ENCODE peak calls at places on chromosomes 12 and 14, in eight cellular contexts. P, S, N, H, X, K, T and O are unnamed samples.

GRCh38 chr12:87323369-87323768 is 705.8 kb downstream of the C12orf50 start:
- DNase-seq in T (no peak), N (no peak), H (no peak), S (no peak), K (no peak), X (no peak), P (no peak), O (no peak)

GRCh38 chr14:72741836-72742681 is 151.8 kb downstream of the DPF3 start:
- DNase-seq in X (no peak), T (peak; percentile 21), K (peak; percentile 39), N (no peak), H (no peak), P (no peak), S (no peak), O (no peak)

GRCh38 chr12:31215521-31216232 is 110.3 kb downstream of the SINHCAF start:
- DNase-seq in H (no peak), P (no peak), N (peak; percentile 27), X (no peak), T (no peak), K (no peak), S (no peak), O (no peak)

GRCh38 chr12:13044859-13045384 is 741 bp downstream of the FAM234B start:
- DNase-seq in X (no peak), T (no peak), K (no peak), P (no peak), S (no peak), H (no peak), N (no peak), O (no peak)

GRCh38 chr12:78470354-78471195 is 394.0 kb upstream of the SYT1 start:
- DNase-seq in P (no peak), H (peak; percentile 37), X (no peak), N (peak; percentile 60), S (no peak), T (peak; percentile 72), K (peak; percentile 23), O (peak; percentile 48)

GRCh38 chr12:1670244-1670814 is 20.5 kb upstream of the ADIPOR2 start:
- DNase-seq in P (no peak), S (no peak), X (no peak), T (no peak), K (no peak), H (no peak), N (no peak), O (peak; percentile 79)

GRCh38 chr14:33776871-33777270 is 174.0 kb downstream of the EGLN3 start:
- DNase-seq in S (no peak), P (no peak), K (no peak), H (no peak), T (peak; percentile 44), X (no peak), N (no peak), O (no peak)

GRCh38 chr14:34872822-34873590 is 2.2 kb downstream of the BAZ1A start:
- DNase-seq in N (no peak), X (no peak), H (no peak), P (no peak), K (peak; percentile 26), S (no peak), T (peak; percentile 16), O (no peak)

GRCh38 chr12:111766608-111767361 is at the start of gene ALDH2:
- DNase-seq in P (peak; percentile 74), X (no peak), T (peak; percentile 96), H (peak; percentile 6), S (no peak), N (no peak), K (peak; percentile 92), O (peak; percentile 90)

GRCh38 chr12:68871899-68872298 is 61.1 kb downstream of the CPM start:
- DNase-seq in P (no peak), X (no peak), N (no peak), S (no peak), T (peak; percentile 73), H (peak; percentile 19), K (no peak), O (no peak)

GRCh38 chr12:125125271-125125670 is 60.0 kb downstream of the AACS start:
- DNase-seq in H (no peak), K (no peak), T (no peak), P (no peak), X (no peak), N (no peak), S (no peak), O (peak; percentile 46)

GRCh38 chr12:103268831-103269514 is 226.8 kb downstream of the C12orf42 start:
- DNase-seq in P (no peak), K (no peak), T (no peak), N (no peak), H (no peak), S (no peak), X (no peak), O (no peak)

GRCh38 chr14:64444984-64445845 is 20.1 kb upstream of the AKAP5 start:
- DNase-seq in T (no peak), S (no peak), H (no peak), P (no peak), K (no peak), X (no peak), N (peak; percentile 59), O (no peak)

GRCh38 chr12:89469361-89469760 is 55.2 kb downstream of the GALNT4 start:
- DNase-seq in X (no peak), T (no peak), N (peak; percentile 50), H (no peak), S (no peak), P (no peak), K (no peak), O (no peak)

GRCh38 chr14:105853907-105854599 is 327.7 kb downstream of the TMEM121 start:
- DNase-seq in T (no peak), K (no peak), X (no peak), S (no peak), P (no peak), N (no peak), H (no peak), O (no peak)

GRCh38 chr12:98060421-98060820 is 455.0 kb upstream of the TMPO start:
- DNase-seq in S (no peak), H (no peak), N (no peak), P (no peak), T (no peak), K (no peak), X (no peak), O (no peak)

GRCh38 chr12:94716339-94716738 is 66.0 kb upstream of the TMCC3 start:
- DNase-seq in N (no peak), T (no peak), P (no peak), K (no peak), S (no peak), H (no peak), X (no peak), O (no peak)

GRCh38 chr12:64544371-64544770 is 65.9 kb upstream of the RASSF3 start:
- DNase-seq in N (no peak), H (no peak), X (no peak), S (no peak), T (no peak), K (no peak), P (no peak), O (no peak)

GRCh38 chr14:96634481-96634880 is 132.3 kb downstream of the PAPOLA start:
- DNase-seq in N (no peak), K (no peak), X (no peak), S (no peak), H (no peak), P (no peak), T (no peak), O (no peak)

GRCh38 chr12:71440393-71441349 is 1.1 kb downstream of the LGR5 start:
- DNase-seq in N (no peak), S (no peak), K (peak; percentile 18), H (no peak), X (no peak), P (no peak), T (peak; percentile 49), O (peak; percentile 84)

GRCh38 chr12:104049278-104050257 is at the start of gene GLT8D2:
- DNase-seq in H (no peak), K (peak; percentile 85), P (peak; percentile 56), X (no peak), S (no peak), T (peak; percentile 81), N (no peak), O (peak; percentile 15)

GRCh38 chr14:31118892-31119291 is 88.7 kb downstream of the HECTD1 start:
- DNase-seq in K (no peak), T (no peak), S (no peak), N (no peak), P (no peak), H (no peak), X (no peak), O (no peak)
- H3K36me3 ChIP-seq in K (peaks cover 77% of the 10 kb centered on the region), T (peaks cover 16% of the 10 kb centered on the region), S (peaks cover 69% of the 10 kb centered on the region), N (no peaks in the 10 kb centered on the region), P (peaks cover 4% of the 10 kb centered on the region), H (peaks cover 61% of the 10 kb centered on the region), X (peaks cover 24% of the 10 kb centered on the region), O (peaks cover 5% of the 10 kb centered on the region)

GRCh38 chr14:53630336-53630735 is 326.3 kb downstream of the BMP4 start:
- DNase-seq in H (no peak), P (no peak), K (peak; percentile 4), T (no peak), N (no peak), S (no peak), X (no peak), O (no peak)
- TF ChIP-seq CTCF in H (no peak), P (no peak), K (no peak), T (no peak), N (no peak), S (no peak), X (no peak), O (no peak)

GRCh38 chr14:100604709-100605108 is 17.5 kb upstream of the BEGAIN start:
- DNase-seq in H (no peak), P (no peak), N (no peak), X (no peak), S (no peak), T (no peak), K (no peak), O (no peak)

GRCh38 chr14:100603341-100604125 is 16.3 kb upstream of the BEGAIN start:
- DNase-seq in K (no peak), T (no peak), H (no peak), N (no peak), S (no peak), X (no peak), P (no peak), O (peak; percentile 14)

GRCh38 chr14:100605230-100605629 is 18.0 kb upstream of the BEGAIN start:
- DNase-seq in T (no peak), P (no peak), S (no peak), N (no peak), X (no peak), K (no peak), H (no peak), O (peak; percentile 19)

GRCh38 chr14:100602621-100603020 is 15.4 kb upstream of the BEGAIN start:
- DNase-seq in T (no peak), X (no peak), S (no peak), H (no peak), P (no peak), K (no peak), N (no peak), O (peak; percentile 2)

DNA sequence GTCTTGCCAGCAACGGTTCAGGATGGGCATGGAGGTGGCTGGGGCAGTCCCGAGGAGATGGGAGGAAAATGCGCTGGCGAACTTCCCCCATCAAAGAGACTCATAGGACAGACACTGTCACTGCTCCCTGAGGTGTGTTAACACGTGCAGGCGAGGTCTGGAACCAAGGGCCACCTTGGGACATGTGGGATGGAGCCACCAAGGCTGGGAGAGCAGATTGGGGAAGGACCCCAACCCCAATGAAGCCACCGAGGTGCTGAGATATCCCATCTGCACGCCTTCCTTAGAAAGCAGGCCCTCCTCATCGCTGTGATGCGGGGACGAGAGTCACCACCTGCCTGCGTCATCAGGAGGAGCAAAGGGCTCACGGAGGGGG is 16.9 kb upstream of the BEGAIN start:
- DNase-seq in H (no peak), K (no peak), P (no peak), S (no peak), T (no peak), N (no peak), X (no peak), O (no peak)
- H3K36me3 ChIP-seq in H (no peaks in the 10 kb centered on the region), K (no peaks in the 10 kb centered on the region), P (no peaks in the 10 kb centered on the region), S (no peaks in the 10 kb centered on the region), T (no peaks in the 10 kb centered on the region), N (no peaks in the 10 kb centered on the region), X (no peaks in the 10 kb centered on the region), O (no peaks in the 10 kb centered on the region)

GRCh38 chr12:122865268-122866231 is 30.3 kb downstream of the HIP1R start:
- DNase-seq in H (peak; percentile 16), N (no peak), T (peak; percentile 58), X (no peak), S (no peak), P (no peak), K (peak; percentile 39), O (peak; percentile 54)
- TF ChIP-seq CTCF in H (peak; percentile 23), N (peak; percentile 25), T (peak; percentile 22), X (peak; percentile 12), S (no peak), P (peak; percentile 28), K (peak; percentile 31), O (peak; percentile 30)